ENCODE peak calls at places on chromosomes 5 and 9, in seven cellular contexts. W is naive thymus-derived CD4-positive, alpha-beta T cell; O is sigmoid colon; Y is astrocyte of the spinal cord; T is CD8-positive, alpha-beta T cell; H is right cardiac atrium; P is MM.1S. U is an unnamed sample.

GRCh38 chr5:135739383-135739961 is 95.0 kb upstream of the SLC25A48 start:
- DNase-seq in W (no peak), O (no peak), Y (no peak), T (no peak), H (no peak), P (no peak), U (no peak)

GRCh38 chr5:96597441-96598020 is 64.6 kb upstream of the CAST start:
- DNase-seq in W (no peak), O (no peak), Y (peak), T (no peak), H (no peak), P (no peak), U (no peak)

GRCh38 chr5:166909040-166909439 is 1382.4 kb upstream of the WWC1 start:
- DNase-seq in W (no peak), O (no peak), Y (peak), T (no peak), H (no peak), P (no peak), U (no peak)

GRCh38 chr9:38423939-38424843 is at the start of gene IGFBPL1:
- DNase-seq in W (no peak), O (no peak), Y (no peak), T (no peak), H (no peak), P (peak), U (no peak)

GRCh38 chr9:128115187-128116103 is 12.1 kb downstream of the PTGES2 start:
- DNase-seq in W (no peak), O (peak), Y (no peak), T (no peak), H (peak), P (no peak), U (peak)

GRCh38 chr5:33939863-33940262 is 3.7 kb downstream of the RXFP3 start:
- DNase-seq in W (no peak), O (no peak), Y (no peak), T (no peak), H (no peak), P (no peak), U (no peak)

GRCh38 chr9:136042541-136042940 is 52.5 kb downstream of the NACC2 start:
- DNase-seq in W (no peak), O (no peak), Y (no peak), T (no peak), H (no peak), P (no peak), U (no peak)

GRCh38 chr5:151703227-151703626 is 16.5 kb upstream of the SPARC start:
- DNase-seq in W (no peak), O (no peak), Y (no peak), T (no peak), H (no peak), P (peak), U (no peak)

DNA sequence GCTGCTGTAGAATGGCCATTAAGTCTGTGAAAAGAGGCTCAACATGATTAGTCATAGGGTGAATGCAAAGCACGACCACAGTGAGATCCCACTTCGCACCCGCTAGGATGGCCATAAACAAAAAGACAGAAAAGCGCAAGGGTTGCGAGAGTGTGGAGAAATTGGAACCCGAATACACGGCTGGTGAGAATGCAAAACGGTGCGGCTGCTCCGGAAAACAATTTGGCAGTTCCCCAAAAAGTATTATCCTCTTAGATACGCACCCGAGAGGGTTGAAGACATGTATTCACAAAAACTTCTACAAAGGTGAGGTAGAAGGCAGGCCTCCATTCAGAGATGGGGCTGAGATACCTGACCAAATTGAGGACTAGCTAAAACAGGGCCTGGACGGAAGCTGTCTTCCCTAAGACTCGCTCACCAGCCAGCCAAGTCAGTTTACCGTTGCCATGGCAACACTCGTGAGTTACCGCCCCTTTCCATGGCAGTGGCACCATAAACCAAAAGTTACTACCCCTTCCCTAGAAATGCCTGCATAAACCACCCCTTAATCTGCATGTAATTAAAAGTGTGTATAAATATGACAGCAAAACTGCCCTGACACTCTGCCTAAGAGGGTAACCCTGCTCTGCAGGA is 726 bp upstream of the PSMB7 start:
- DNase-seq in W (no peak), O (peak), Y (no peak), T (no peak), H (no peak), P (no peak), U (no peak)
- H3K4me3 ChIP-seq in W (peak), O (peak), Y (peak), T (peak), H (peak), P (peak), U (peak)

GRCh38 chr5:67221487-67222242 is 25.1 kb upstream of the CD180 start:
- DNase-seq in W (peak), O (no peak), Y (no peak), T (peak), H (no peak), P (peak), U (no peak)
- H3K4me3 ChIP-seq in W (peak), O (no peak), Y (no peak), T (peak), H (no peak), P (no peak), U (no peak)

GRCh38 chr9:114382951-114383865 is 4.6 kb downstream of the AKNA start:
- DNase-seq in W (no peak), O (peak), Y (peak), T (peak), H (peak), P (no peak), U (no peak)
- H3K4me3 ChIP-seq in W (peak), O (no peak), Y (no peak), T (peak), H (no peak), P (no peak), U (peak)

GRCh38 chr5:146523698-146524097 is 7.7 kb upstream of the GPR151 start:
- DNase-seq in W (no peak), O (no peak), Y (no peak), T (no peak), H (no peak), P (no peak), U (no peak)
- H3K4me3 ChIP-seq in W (no peak), O (no peak), Y (no peak), T (no peak), H (no peak), P (no peak), U (no peak)

GRCh38 chr5:154475613-154476342 is 2.2 kb downstream of the HAND1 start:
- DNase-seq in W (no peak), O (peak), Y (no peak), T (no peak), H (no peak), P (no peak), U (no peak)
- H3K4me3 ChIP-seq in W (no peak), O (peak), Y (no peak), T (no peak), H (no peak), P (no peak), U (peak)

GRCh38 chr9:10045598-10045997 is 567.2 kb downstream of the PTPRD start:
- DNase-seq in W (no peak), O (no peak), Y (peak), T (no peak), H (no peak), P (peak), U (no peak)
- H3K4me3 ChIP-seq in W (no peak), O (no peak), Y (no peak), T (no peak), H (no peak), P (no peak), U (no peak)

DNA sequence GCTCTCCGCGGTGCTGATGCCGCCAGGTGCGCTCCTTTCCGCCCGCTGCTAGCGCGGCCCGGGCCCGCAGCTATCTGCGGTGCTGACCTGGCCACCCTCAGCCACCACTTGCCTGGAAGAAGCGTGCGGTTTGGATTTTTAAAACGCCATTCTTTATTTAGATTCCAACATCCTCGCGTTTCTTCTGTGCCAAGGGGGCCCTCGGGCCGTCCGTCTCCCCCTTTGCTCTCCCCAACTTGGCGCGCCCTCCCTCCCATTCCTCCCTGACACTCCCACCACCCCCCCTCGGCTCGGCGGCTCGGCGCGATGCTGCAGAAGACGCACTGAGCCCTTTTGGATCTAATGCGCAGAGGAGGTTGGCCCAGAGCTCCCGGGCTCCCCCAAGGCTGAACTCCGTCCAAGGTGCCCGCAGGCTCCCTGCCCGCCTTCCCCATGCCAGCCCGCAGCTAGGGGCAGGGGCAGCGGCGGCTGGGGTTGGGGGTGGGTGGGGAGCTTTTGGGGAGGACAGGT is at the start of gene BARHL1:
- DNase-seq in W (no peak), O (no peak), Y (no peak), T (no peak), H (no peak), P (no peak), U (no peak)
- H3K4me3 ChIP-seq in W (peak), O (peak), Y (peak), T (peak), H (peak), P (peak), U (peak)

GRCh38 chr5:5675511-5675910 is 253.0 kb downstream of the ICE1 start:
- DNase-seq in W (no peak), O (no peak), Y (no peak), T (no peak), H (no peak), P (no peak), U (no peak)
- H3K4me3 ChIP-seq in W (no peak), O (no peak), Y (no peak), T (no peak), H (no peak), P (no peak), U (no peak)

GRCh38 chr9:91824591-91825339 is 125.3 kb downstream of the ROR2 start:
- DNase-seq in W (no peak), O (peak), Y (no peak), T (no peak), H (peak), P (no peak), U (peak)
- H3K4me3 ChIP-seq in W (no peak), O (no peak), Y (no peak), T (no peak), H (peak), P (no peak), U (peak)

U was measured in left ventricle myocardium inferior.